ENCODE peak calls at places on chromosome 19, in four cellular contexts. E is HepG2, W is K562, O is GM12878. Q is an unnamed sample.

GRCh38 chr19:7676376-7676775 is 514 bp upstream of the MCEMP1 start:
- DNase-seq in E (no peak), O (no peak), W (no peak), Q (no peak)

GRCh38 chr19:44552324-44552723 is 22.8 kb upstream of the CEACAM20 start:
- DNase-seq in W (peak; percentile 78), O (no peak), E (peak; percentile 47), Q (peak; percentile 71)

GRCh38 chr19:43432866-43433673 is 18.4 kb downstream of the TEX101 start:
- DNase-seq in W (peak; percentile 79), O (no peak), E (peak; percentile 40), Q (peak; percentile 82)

GRCh38 chr19:35257113-35257461 is 8.3 kb downstream of the LSR start:
- DNase-seq in E (no peak), W (no peak), O (no peak), Q (no peak)

GRCh38 chr19:23440791-23441190 is 45.5 kb upstream of the ZNF91 start:
- DNase-seq in O (no peak), W (peak; percentile 16), E (no peak), Q (peak; percentile 13)

GRCh38 chr19:47330466-47330869 is 1.5 kb upstream of the C5AR2 start:
- DNase-seq in W (no peak), O (no peak), E (no peak), Q (no peak)

GRCh38 chr19:28966737-28967401 is 246.1 kb downstream of the UQCRFS1 start:
- DNase-seq in E (no peak), W (no peak), O (no peak), Q (no peak)

GRCh38 chr19:1286451-1286858 is 782 bp downstream of the EFNA2 start:
- DNase-seq in O (no peak), E (no peak), W (no peak), Q (no peak)

GRCh38 chr19:28126499-28126898 is 1086.5 kb downstream of the UQCRFS1 start:
- DNase-seq in O (no peak), W (no peak), E (no peak), Q (no peak)

GRCh38 chr19:49362926-49363264 is 679 bp upstream of the TEAD2 start:
- DNase-seq in O (no peak), W (no peak), E (peak; percentile 24), Q (peak; percentile 44)

GRCh38 chr19:10968527-10969081 is 7.8 kb downstream of the SMARCA4 start:
- DNase-seq in E (no peak), W (no peak), O (peak; percentile 41), Q (no peak)

GRCh38 chr19:58279042-58279924 is 528 bp downstream of the ZNF8 start:
- DNase-seq in E (peak; percentile 62), O (no peak), W (peak; percentile 87), Q (peak; percentile 66)

GRCh38 chr19:33799507-33799906 is 2.8 kb downstream of the KCTD15 start:
- DNase-seq in O (no peak), W (no peak), E (no peak), Q (no peak)

GRCh38 chr19:54298357-54299125 is 14.4 kb downstream of the LILRA5 start:
- DNase-seq in W (no peak), O (no peak), E (no peak), Q (no peak)

GRCh38 chr19:1269065-1269477 is at the start of gene CIRBP:
- DNase-seq in E (peak; percentile 96), W (peak; percentile 99), O (peak; percentile 86), Q (peak; percentile 94)

GRCh38 chr19:2507109-2507508 is 31.2 kb downstream of the GADD45B start:
- DNase-seq in E (peak; percentile 92), W (peak; percentile 45), O (no peak), Q (peak; percentile 37)

GRCh38 chr19:6233827-6234511 is 45.8 kb downstream of the MLLT1 start:
- DNase-seq in E (no peak), W (peak; percentile 22), O (no peak), Q (no peak)

GRCh38 chr19:45069056-45069455 is 7.2 kb downstream of the ZNF296 start:
- DNase-seq in O (no peak), W (peak; percentile 30), E (no peak), Q (no peak)

GRCh38 chr19:42392165-42392564 is 2.1 kb upstream of the CNFN start:
- DNase-seq in E (no peak), O (no peak), W (no peak), Q (no peak)

GRCh38 chr19:42389899-42390298 is at the start of gene CNFN:
- DNase-seq in O (no peak), E (no peak), W (no peak), Q (no peak)

GRCh38 chr19:42388851-42389489 is 1.1 kb downstream of the CNFN start:
- DNase-seq in E (no peak), O (no peak), W (no peak), Q (no peak)

GRCh38 chr19:42386974-42387707 is 3.0 kb downstream of the CNFN start:
- DNase-seq in W (peak; percentile 69), O (no peak), E (peak; percentile 63), Q (peak; percentile 86)
- TF ChIP-seq TARDBP in W (no peak), O (no peak), E (no peak), Q (no peak)

GRCh38 chr19:9836021-9836420 is 903 bp downstream of the PIN1 start:
- DNase-seq in O (no peak), E (no peak), W (peak; percentile 45), Q (peak; percentile 11)
- TF ChIP-seq BHLHE40 in O (no peak), E (no peak), W (no peak), Q (no peak)

GRCh38 chr19:31111741-31112140 is 237.5 kb downstream of the TSHZ3 start:
- DNase-seq in E (no peak), O (no peak), W (no peak), Q (no peak)

GRCh38 chr19:31113250-31113685 is 236.0 kb downstream of the TSHZ3 start:
- DNase-seq in W (no peak), E (no peak), O (no peak), Q (no peak)

GRCh38 chr19:31109626-31110025 is 239.6 kb downstream of the TSHZ3 start:
- DNase-seq in E (no peak), W (no peak), O (no peak), Q (no peak)

GRCh38 chr19:31112158-31112557 is 237.1 kb downstream of the TSHZ3 start:
- DNase-seq in E (no peak), W (no peak), O (no peak), Q (no peak)

DNA sequence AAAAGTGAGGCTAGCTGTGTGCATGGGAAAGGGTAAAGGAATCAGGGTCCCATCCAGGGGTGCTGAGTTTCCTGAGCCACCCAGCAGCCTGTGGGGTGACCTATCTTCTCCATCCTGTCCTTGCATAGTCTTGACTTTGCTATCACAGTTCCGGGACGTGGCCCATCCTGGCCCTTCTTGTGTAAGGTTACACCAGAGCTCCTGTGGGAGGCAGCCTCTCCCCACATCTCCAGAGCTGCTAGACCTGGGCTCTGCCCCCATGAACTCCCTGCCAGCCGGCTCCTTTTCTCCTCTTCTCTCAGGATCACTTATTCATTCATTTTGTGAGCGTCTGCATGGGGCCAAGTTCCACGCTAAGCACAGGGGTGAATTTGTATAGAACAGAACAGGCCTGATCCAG is 238.9 kb downstream of the TSHZ3 start:
- DNase-seq in O (no peak), E (no peak), W (peak; percentile 9), Q (no peak)
- TF ChIP-seq TARDBP in O (no peak), E (no peak), W (no peak), Q (no peak)

GRCh38 chr19:39205449-39205764 is 1.3 kb upstream of the SYCN start:
- DNase-seq in O (no peak), E (no peak), W (no peak), Q (no peak)

GRCh38 chr19:39207293-39207836 is 3.3 kb upstream of the SYCN start:
- DNase-seq in E (no peak), O (no peak), W (no peak), Q (no peak)

GRCh38 chr19:39208175-39208795 is 4.2 kb upstream of the SYCN start:
- DNase-seq in O (no peak), W (no peak), E (no peak), Q (no peak)

GRCh38 chr19:39203372-39204341 is at the start of gene SYCN:
- DNase-seq in W (no peak), O (no peak), E (no peak), Q (no peak)

GRCh38 chr19:39206122-39206521 is 2.1 kb upstream of the SYCN start:
- DNase-seq in E (no peak), O (no peak), W (no peak), Q (no peak)
- TF ChIP-seq BHLHE40 in E (no peak), O (no peak), W (no peak), Q (no peak)

GRCh38 chr19:40616178-40616577 is 15.0 kb downstream of the LTBP4 start:
- DNase-seq in E (no peak), O (no peak), W (no peak), Q (no peak)

GRCh38 chr19:40613669-40614594 is 12.8 kb downstream of the LTBP4 start:
- DNase-seq in O (peak; percentile 57), E (no peak), W (peak; percentile 92), Q (peak; percentile 69)

GRCh38 chr19:40616941-40617340 is 15.8 kb downstream of the LTBP4 start:
- DNase-seq in W (no peak), E (no peak), O (no peak), Q (no peak)

GRCh38 chr19:40612831-40613668 is 11.9 kb downstream of the LTBP4 start:
- DNase-seq in O (no peak), E (no peak), W (peak; percentile 84), Q (peak; percentile 89)

DNA sequence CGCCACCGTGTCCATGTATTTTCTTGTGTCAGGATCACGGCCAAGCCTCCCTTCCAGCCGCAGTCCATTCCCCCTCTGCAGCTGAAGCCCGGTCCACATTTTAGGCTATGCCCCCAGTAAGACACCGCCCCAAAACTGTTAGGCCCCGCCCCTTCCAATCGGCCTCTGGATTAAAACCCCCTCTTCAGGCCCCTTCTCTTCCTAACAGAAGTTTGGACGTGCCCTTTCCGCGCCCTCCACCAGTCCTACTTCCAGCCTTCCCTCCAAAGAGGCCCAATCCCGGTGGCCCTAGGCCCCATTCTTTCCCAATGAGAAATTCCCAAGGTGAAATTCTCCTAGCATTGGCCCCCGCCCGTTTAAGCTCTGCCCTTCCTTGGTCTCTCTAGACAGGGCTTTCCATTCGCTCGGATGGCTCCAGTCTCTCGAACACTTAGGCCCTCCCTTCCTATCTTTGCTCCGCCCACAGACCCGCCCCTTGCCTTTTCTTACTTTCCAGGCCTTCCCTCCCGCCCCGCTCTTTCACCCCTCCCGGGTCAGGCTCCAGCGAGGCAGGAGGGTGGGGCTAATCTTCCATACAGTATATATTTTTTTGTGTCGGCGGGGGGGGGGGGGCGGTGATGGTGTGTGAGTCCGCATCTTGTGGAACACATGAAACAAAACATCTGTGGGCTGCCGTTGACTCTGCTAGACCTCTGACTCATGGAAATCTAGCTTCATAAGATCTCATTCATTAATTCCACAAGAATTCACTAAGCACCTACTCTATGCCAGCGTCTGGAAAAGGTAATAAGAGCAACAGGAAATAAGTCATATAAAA is 13.6 kb downstream of the LTBP4 start:
- DNase-seq in O (peak; percentile 35), W (peak; percentile 98), E (no peak), Q (peak; percentile 80)
- TF ChIP-seq TARDBP in O (no peak), W (no peak), E (no peak), Q (no peak)

DNA sequence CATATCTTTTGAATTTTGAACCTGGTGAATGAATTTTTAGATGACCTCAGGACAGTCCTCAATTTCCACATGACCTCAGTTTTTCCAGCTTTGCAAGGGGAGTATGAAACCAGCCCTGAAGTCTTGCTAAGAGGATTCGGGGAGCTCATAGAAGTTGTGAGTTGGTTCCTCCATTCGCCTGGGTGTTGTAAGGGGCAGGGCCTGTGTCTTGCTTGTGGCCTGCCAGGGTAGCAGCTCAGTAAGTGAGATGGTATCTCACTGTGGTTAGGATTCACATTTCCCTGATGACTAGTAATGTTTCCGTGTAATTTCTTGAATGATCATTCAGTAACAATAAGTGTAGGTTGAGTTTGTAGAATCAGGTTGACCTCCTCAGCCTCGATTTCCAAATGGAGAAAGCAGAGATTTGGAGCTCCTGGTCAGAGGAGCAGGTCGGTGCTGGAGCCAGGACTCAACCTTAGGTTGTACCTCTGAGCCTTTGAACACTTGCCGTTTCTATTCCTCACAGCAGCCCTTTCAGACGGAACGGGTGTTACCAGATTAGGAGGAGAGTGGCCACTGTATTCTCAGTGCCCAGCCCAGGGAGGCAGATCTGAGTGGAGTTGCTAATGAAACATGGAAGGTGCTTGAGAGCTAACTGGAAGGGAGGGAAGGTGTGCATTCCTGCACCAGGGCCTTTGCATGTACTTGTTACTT is 14.6 kb downstream of the NACC1 start:
- DNase-seq in E (no peak), W (no peak), O (no peak), Q (no peak)
- TF ChIP-seq BHLHE40 in E (no peak), W (no peak), O (no peak), Q (no peak)